ENCODE peak calls at places on chromosomes 2 and 18, in four cellular contexts. One of them, this sample, is unnamed.

GRCh38 chr2:8119782-8120551 is 561.9 kb upstream of the ID2 start:
- DNase-seq in Peyer's patch: no peak
- DNase-seq in bronchial epithelial cell: peak; percentile 88
- DNase-seq in GM10248: no peak
- DNase-seq in this sample: no peak

GRCh38 chr18:59005266-59005665 is 134.4 kb upstream of the SEC11C start:
- DNase-seq in Peyer's patch: no peak
- DNase-seq in bronchial epithelial cell: no peak
- DNase-seq in GM10248: no peak
- DNase-seq in this sample: no peak

GRCh38 chr18:32271649-32272324 is 81.9 kb downstream of the MEP1B start:
- DNase-seq in Peyer's patch: no peak
- DNase-seq in GM10248: peak; percentile 63
- DNase-seq in bronchial epithelial cell: peak; percentile 53
- DNase-seq in this sample: no peak

GRCh38 chr18:55398858-55399257 is 189.1 kb downstream of the TCF4 start:
- DNase-seq in GM10248: no peak
- DNase-seq in bronchial epithelial cell: no peak
- DNase-seq in Peyer's patch: no peak
- DNase-seq in this sample: no peak

GRCh38 chr2:10880586-10881321 is 31.0 kb upstream of the KCNF1 start:
- DNase-seq in bronchial epithelial cell: no peak
- DNase-seq in GM10248: no peak
- DNase-seq in Peyer's patch: no peak
- DNase-seq in this sample: no peak

GRCh38 chr2:26429779-26430654 is 28.3 kb downstream of the DRC1 start:
- DNase-seq in bronchial epithelial cell: no peak
- DNase-seq in GM10248: no peak
- DNase-seq in Peyer's patch: no peak
- DNase-seq in this sample: no peak

GRCh38 chr18:68763082-68763481 is 34.8 kb upstream of the CCDC102B start:
- DNase-seq in bronchial epithelial cell: peak; percentile 42
- DNase-seq in GM10248: no peak
- DNase-seq in Peyer's patch: no peak
- DNase-seq in this sample: no peak

GRCh38 chr2:127810156-127810636 is 775 bp downstream of the WDR33 start:
- DNase-seq in Peyer's patch: no peak
- DNase-seq in bronchial epithelial cell: peak; percentile 44
- DNase-seq in GM10248: no peak
- DNase-seq in this sample: no peak

GRCh38 chr18:36066001-36066400 is 1.4 kb downstream of the RPRD1A start:
- DNase-seq in Peyer's patch: no peak
- DNase-seq in bronchial epithelial cell: peak; percentile 8
- DNase-seq in GM10248: no peak
- DNase-seq in this sample: no peak

GRCh38 chr2:178193823-178194599 is at the start of gene OSBPL6:
- DNase-seq in Peyer's patch: peak; percentile 91
- DNase-seq in GM10248: peak; percentile 88
- DNase-seq in bronchial epithelial cell: peak; percentile 72
- DNase-seq in this sample: peak; percentile 81

GRCh38 chr2:28580078-28580477 is 84.2 kb downstream of the PLB1 start:
- DNase-seq in Peyer's patch: no peak
- DNase-seq in GM10248: no peak
- DNase-seq in bronchial epithelial cell: no peak
- DNase-seq in this sample: no peak

GRCh38 chr2:133130548-133131246 is 437.6 kb downstream of the NCKAP5 start:
- DNase-seq in GM10248: no peak
- DNase-seq in Peyer's patch: no peak
- DNase-seq in bronchial epithelial cell: peak; percentile 51
- DNase-seq in this sample: no peak

GRCh38 chr2:54457326-54458023 is 1.3 kb downstream of the SPTBN1 start:
- DNase-seq in bronchial epithelial cell: no peak
- DNase-seq in Peyer's patch: peak; percentile 52
- DNase-seq in GM10248: no peak
- DNase-seq in this sample: no peak

GRCh38 chr18:74731097-74731496 is 133.4 kb downstream of the ZNF407 start:
- DNase-seq in bronchial epithelial cell: no peak
- DNase-seq in GM10248: no peak
- DNase-seq in Peyer's patch: no peak
- DNase-seq in this sample: no peak

GRCh38 chr18:50967714-50968661 is at the start of gene ELAC1:
- DNase-seq in bronchial epithelial cell: peak; percentile 46
- DNase-seq in Peyer's patch: peak; percentile 86
- DNase-seq in GM10248: peak; percentile 90
- DNase-seq in this sample: peak; percentile 80

GRCh38 chr18:55953326-55953725 is 365.3 kb upstream of the TCF4 start:
- DNase-seq in Peyer's patch: no peak
- DNase-seq in bronchial epithelial cell: no peak
- DNase-seq in GM10248: no peak
- DNase-seq in this sample: no peak

GRCh38 chr2:198775737-198776136 is 682.0 kb downstream of the SATB2 start:
- DNase-seq in GM10248: no peak
- DNase-seq in Peyer's patch: no peak
- DNase-seq in bronchial epithelial cell: peak; percentile 29
- DNase-seq in this sample: no peak

GRCh38 chr2:119225084-119225864 is 1.6 kb downstream of the STEAP3 start:
- DNase-seq in GM10248: peak; percentile 46
- DNase-seq in Peyer's patch: peak; percentile 60
- DNase-seq in bronchial epithelial cell: no peak
- DNase-seq in this sample: no peak

GRCh38 chr2:160612266-160612864 is 118.8 kb upstream of the RBMS1 start:
- DNase-seq in Peyer's patch: no peak
- DNase-seq in bronchial epithelial cell: no peak
- DNase-seq in GM10248: no peak
- DNase-seq in this sample: no peak

GRCh38 chr2:196252408-196253114 is 81.2 kb upstream of the STK17B start:
- DNase-seq in GM10248: no peak
- DNase-seq in bronchial epithelial cell: peak; percentile 70
- DNase-seq in Peyer's patch: no peak
- DNase-seq in this sample: no peak

GRCh38 chr2:140136366-140136765 is 1356.2 kb upstream of the NXPH2 start:
- DNase-seq in GM10248: no peak
- DNase-seq in Peyer's patch: no peak
- DNase-seq in bronchial epithelial cell: no peak
- DNase-seq in this sample: no peak

This sample was measured in sciatic nerve.